ENCODE peak calls at places on chromosomes 1 and 21, in four cellular contexts. S is H1, E is WTC11, B is A549. M is an unnamed sample.
A peak's percentile ranks its signal among the peaks of the same experiment; 100 is the strongest.

GRCh38 chr1:210236840-210237409 is 4.3 kb downstream of the SERTAD4 start:
- DNase-seq in B (no peak), E (no peak), S (no peak), M (no peak)

GRCh38 chr1:100461222-100461621 is 76.7 kb upstream of the GPR88 start:
- DNase-seq in B (no peak), E (peak; percentile 19), S (no peak), M (no peak)

GRCh38 chr1:117171900-117172501 is 38.7 kb downstream of the VTCN1 start:
- DNase-seq in B (no peak), S (no peak), E (no peak), M (peak; percentile 67)

GRCh38 chr1:19398309-19398760 is 86.2 kb downstream of the SLC66A1 start:
- DNase-seq in S (no peak), B (no peak), E (no peak), M (no peak)

GRCh38 chr1:111553199-111553598 is 49.8 kb upstream of the ADORA3 start:
- DNase-seq in B (peak; percentile 19), E (no peak), S (no peak), M (no peak)

GRCh38 chr21:46412521-46413364 is 45.9 kb upstream of the DIP2A start:
- DNase-seq in E (no peak), S (no peak), B (no peak), M (no peak)

GRCh38 chr1:159985456-159985855 is 31.4 kb upstream of the SLAMF9 start:
- DNase-seq in B (no peak), E (no peak), S (peak; percentile 35), M (no peak)

GRCh38 chr21:43355925-43356289 is 71.0 kb downstream of the SIK1 start:
- DNase-seq in E (no peak), B (no peak), S (no peak), M (peak; percentile 80)

GRCh38 chr1:147643974-147644373 is 26.4 kb downstream of the ACP6 start:
- DNase-seq in B (no peak), E (no peak), S (no peak), M (no peak)

GRCh38 chr1:204080163-204080903 is 7.4 kb downstream of the SOX13 start:
- DNase-seq in S (peak; percentile 97), E (peak; percentile 98), B (peak; percentile 85), M (peak; percentile 76)

GRCh38 chr1:11198851-11199628 is 9.9 kb downstream of the ANGPTL7 start:
- DNase-seq in S (no peak), B (no peak), E (no peak), M (no peak)

GRCh38 chr1:211830055-211830329 is 571 bp downstream of the LPGAT1 start:
- DNase-seq in B (no peak), S (peak; percentile 66), E (no peak), M (no peak)

GRCh38 chr1:100164226-100164625 is 13.8 kb downstream of the LRRC39 start:
- DNase-seq in S (no peak), B (no peak), E (no peak), M (no peak)

GRCh38 chr21:26849428-26850115 is 4.4 kb upstream of the ADAMTS1 start:
- DNase-seq in S (no peak), B (peak; percentile 48), E (no peak), M (peak; percentile 47)

GRCh38 chr1:234760303-234760723 is 150.3 kb upstream of the IRF2BP2 start:
- DNase-seq in E (no peak), S (no peak), B (no peak), M (peak; percentile 58)

GRCh38 chr1:107404756-107405155 is 263.9 kb downstream of the NTNG1 start:
- DNase-seq in E (no peak), B (no peak), S (no peak), M (no peak)

GRCh38 chr1:64505232-64505943 is 35.5 kb downstream of the CACHD1 start:
- DNase-seq in B (peak; percentile 14), S (peak; percentile 81), E (peak; percentile 77), M (no peak)

GRCh38 chr1:200253774-200254495 is 155.9 kb downstream of the ZNF281 start:
- DNase-seq in B (no peak), S (no peak), E (no peak), M (no peak)

GRCh38 chr1:199448641-199449040 is 578.9 kb upstream of the NR5A2 start:
- DNase-seq in B (no peak), S (no peak), E (no peak), M (no peak)

GRCh38 chr21:44740721-44741120 is 29.3 kb upstream of the TSPEAR start:
- DNase-seq in S (peak; percentile 17), E (peak; percentile 10), B (no peak), M (no peak)

GRCh38 chr1:205396972-205397616 is 24.8 kb downstream of the LEMD1 start:
- DNase-seq in B (peak; percentile 67), E (peak; percentile 41), S (no peak), M (peak; percentile 64)

GRCh38 chr1:170303034-170303433 is 157.3 kb downstream of the NTMT2 start:
- DNase-seq in B (no peak), S (no peak), E (no peak), M (no peak)

GRCh38 chr1:160779662-160780397 is 16.1 kb upstream of the LY9 start:
- DNase-seq in B (peak; percentile 70), E (peak; percentile 84), S (peak; percentile 85), M (peak; percentile 58)

GRCh38 chr1:59565611-59566410 is 248.9 kb upstream of the HOOK1 start:
- DNase-seq in B (no peak), S (no peak), E (no peak), M (no peak)

GRCh38 chr1:167526659-167527383 is 8.5 kb upstream of the CD247 start:
- DNase-seq in E (no peak), B (no peak), S (no peak), M (no peak)

GRCh38 chr1:200409203-200409760 is 554 bp downstream of the ZNF281 start:
- DNase-seq in S (peak; percentile 61), E (peak; percentile 61), B (no peak), M (no peak)

GRCh38 chr1:23694371-23694770 is 2.8 kb downstream of the RPL11 start:
- DNase-seq in B (no peak), E (no peak), S (no peak), M (no peak)

GRCh38 chr1:966135-966602 is at the start of gene PLEKHN1:
- DNase-seq in S (peak; percentile 79), E (peak; percentile 50), B (peak; percentile 59), M (peak; percentile 30)

GRCh38 chr21:46643379-46644177 is 8.1 kb downstream of the PRMT2 start:
- DNase-seq in B (no peak), S (no peak), E (no peak), M (no peak)

GRCh38 chr1:38046333-38046883 is at the start of gene POU3F1:
- DNase-seq in B (no peak), E (no peak), S (no peak), M (no peak)

GRCh38 chr1:20666804-20667203 is 5.6 kb upstream of the DDOST start:
- DNase-seq in B (peak; percentile 41), S (no peak), E (no peak), M (no peak)

GRCh38 chr1:30190481-30191153 is 532.8 kb downstream of the MATN1 start:
- DNase-seq in S (peak; percentile 3), E (no peak), B (no peak), M (no peak)

GRCh38 chr21:43194303-43195130 is 25.7 kb downstream of the CRYAA start:
- DNase-seq in E (peak; percentile 11), S (no peak), B (no peak), M (peak; percentile 57)

DNA sequence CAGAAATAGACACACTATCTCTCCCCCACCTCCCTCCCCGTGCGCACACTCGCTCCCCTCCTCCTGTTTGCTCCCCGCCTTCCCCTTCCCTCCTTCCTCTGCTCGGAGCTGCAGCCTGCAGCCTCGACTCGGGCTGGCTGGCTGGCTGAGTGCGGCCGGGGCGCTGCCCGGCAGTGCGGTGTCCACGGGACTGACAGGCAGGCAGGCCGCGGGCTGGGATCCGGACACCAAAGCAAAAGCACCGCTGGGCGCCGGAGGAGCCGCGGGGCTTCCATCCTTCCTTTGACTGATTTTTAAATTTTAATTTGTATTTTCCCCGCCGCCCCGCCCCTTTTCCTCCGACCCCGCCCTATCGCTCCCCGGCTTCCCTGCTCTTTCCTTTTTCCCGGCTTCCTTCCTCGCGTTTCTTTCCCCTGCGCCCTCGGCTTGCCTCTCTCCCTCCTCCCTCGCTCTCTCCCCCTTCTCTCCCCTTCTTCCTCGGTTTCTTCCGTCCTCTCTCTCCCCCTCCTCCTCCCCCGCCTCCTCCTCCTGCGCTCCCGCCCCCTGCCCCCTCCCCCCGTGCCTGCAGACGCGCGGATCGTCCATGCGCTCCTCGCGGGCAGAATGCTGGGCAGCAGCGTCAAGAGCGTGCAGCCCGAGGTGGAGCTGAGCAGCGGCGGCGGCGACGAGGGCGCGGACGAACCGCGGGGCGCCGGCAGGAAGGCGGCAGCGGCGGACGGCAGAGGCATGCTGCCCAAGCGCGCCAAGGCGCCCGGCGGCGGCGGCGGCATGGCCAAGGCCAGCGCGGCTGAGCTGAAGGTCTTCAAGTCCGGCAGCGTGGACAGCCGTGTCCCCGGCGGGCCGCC is 109.4 kb downstream of the NAV1 start:
- DNase-seq in B (peak; percentile 46), E (peak; percentile 68), S (peak; percentile 71), M (no peak)
- TF ChIP-seq MAX in B (peak; percentile 84), E (no peak), S (peak; percentile 84), M (no peak)

GRCh38 chr1:32989160-32989894 is 24.7 kb upstream of the RNF19B start:
- DNase-seq in B (peak; percentile 79), E (no peak), S (no peak), M (no peak)
- TF ChIP-seq MAX in B (no peak), E (no peak), S (no peak), M (no peak)

DNA sequence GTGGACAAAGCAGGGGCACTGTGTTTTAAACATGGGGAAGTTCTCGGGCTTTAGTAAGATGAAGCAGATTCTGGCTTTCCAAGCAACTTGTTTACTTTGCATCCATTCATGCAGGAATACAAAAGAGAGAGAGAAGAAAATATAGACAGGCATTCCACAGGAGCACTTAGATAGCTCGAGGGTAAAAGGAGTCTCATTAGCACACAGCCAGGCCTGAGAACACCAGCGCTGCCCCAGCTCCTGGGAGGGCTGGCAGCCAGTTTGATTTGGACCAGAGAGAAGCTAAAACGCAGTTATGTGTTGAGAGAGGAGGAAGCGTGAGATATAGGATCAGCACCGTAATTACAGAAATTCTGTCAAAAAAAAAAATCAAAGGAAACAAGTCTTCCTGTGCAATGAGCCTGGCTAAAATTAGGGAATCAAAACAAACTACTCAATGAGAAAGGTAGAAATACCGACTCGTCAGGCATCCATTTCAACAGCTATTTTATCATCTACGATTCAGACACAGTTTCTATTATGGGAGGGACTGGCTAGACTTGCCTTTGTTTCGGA is 68.2 kb downstream of the CLSTN1 start:
- DNase-seq in B (no peak), E (no peak), S (no peak), M (no peak)
- TF ChIP-seq MAX in B (no peak), E (no peak), S (no peak), M (no peak)

GRCh38 chr1:45557422-45557944 is 6.9 kb downstream of the AKR1A1 start:
- DNase-seq in E (no peak), S (no peak), B (no peak), M (no peak)
- TF ChIP-seq MAX in E (no peak), S (no peak), B (no peak), M (no peak)

M was measured in HepG2.